ENCODE peak calls at places on chromosomes 7 and 10, in nine cellular contexts. Q is heart right ventricle, N is upper lobe of right lung, Z is GM13976, G is heart left ventricle, F is dorsolateral prefrontal cortex, W is mesothelial cell of epicardium, B is GM10248, H is neural progenitor cell. M is an unnamed sample.

GRCh38 chr10:49650724-49651034 is 28.8 kb upstream of the C10orf53 start:
- DNase-seq in Z (no peak), N (no peak), W (no peak), B (no peak), F (no peak), Q (no peak), H (no peak), G (no peak), M (no peak)

GRCh38 chr7:7982904-7983303 is 14.3 kb downstream of the GLCCI1 start:
- DNase-seq in G (no peak), N (no peak), H (no peak), F (no peak), Z (no peak), B (no peak), Q (no peak), W (no peak), M (no peak)

GRCh38 chr7:26551740-26552139 is 260.1 kb downstream of the SNX10 start:
- DNase-seq in Z (no peak), W (no peak), H (no peak), B (no peak), G (no peak), F (no peak), N (no peak), Q (no peak), M (no peak)

GRCh38 chr10:60731134-60731883 is 47.0 kb upstream of the CDK1 start:
- DNase-seq in H (no peak), W (no peak), G (no peak), B (peak; percentile 52), Z (peak; percentile 56), F (no peak), N (no peak), Q (no peak), M (peak; percentile 34)

GRCh38 chr10:49321021-49321420 is 22.1 kb downstream of the C10orf71 start:
- DNase-seq in B (no peak), Z (no peak), F (no peak), H (no peak), N (no peak), W (no peak), Q (no peak), G (no peak), M (no peak)

GRCh38 chr10:131218811-131219583 is 92.5 kb downstream of the TCERG1L start:
- DNase-seq in G (no peak), Z (no peak), F (no peak), Q (no peak), W (no peak), N (no peak), H (no peak), B (no peak), M (no peak)

GRCh38 chr10:119480667-119481066 is 61.9 kb downstream of the RGS10 start:
- DNase-seq in F (no peak), H (no peak), B (no peak), Z (no peak), G (no peak), W (no peak), Q (no peak), N (no peak), M (no peak)

GRCh38 chr7:73770002-73770859 is at the start of gene CLDN3:
- DNase-seq in F (no peak), Z (peak; percentile 67), W (no peak), G (no peak), B (peak; percentile 50), H (peak; percentile 88), N (peak; percentile 95), Q (no peak), M (peak; percentile 12)

GRCh38 chr7:39417642-39418041 is 148.6 kb upstream of the YAE1 start:
- DNase-seq in G (no peak), N (no peak), B (no peak), Q (no peak), W (no peak), Z (no peak), H (no peak), F (no peak), M (no peak)

GRCh38 chr7:91169819-91170218 is 94.4 kb upstream of the FZD1 start:
- DNase-seq in G (no peak), Z (no peak), B (no peak), H (no peak), F (no peak), N (no peak), Q (no peak), W (no peak), M (no peak)

GRCh38 chr10:43174969-43175368 is 36.7 kb downstream of the CSGALNACT2 start:
- DNase-seq in H (no peak), G (no peak), B (no peak), F (no peak), Z (no peak), Q (no peak), W (no peak), N (no peak), M (no peak)

GRCh38 chr7:7609330-7609729 is 31.2 kb upstream of the UMAD1 start:
- DNase-seq in N (no peak), F (no peak), Z (no peak), H (no peak), G (no peak), W (no peak), B (no peak), Q (no peak), M (no peak)

GRCh38 chr10:99346247-99346646 is 17.1 kb downstream of the CNNM1 start:
- DNase-seq in N (no peak), Q (no peak), Z (no peak), F (no peak), W (no peak), G (no peak), B (no peak), H (no peak), M (no peak)

GRCh38 chr7:31549621-31550020 is 35.7 kb downstream of the ITPRID1 start:
- DNase-seq in W (no peak), N (no peak), Z (no peak), B (no peak), F (no peak), G (no peak), Q (no peak), H (no peak), M (no peak)

GRCh38 chr7:33423646-33424020 is 294.3 kb downstream of the BBS9 start:
- DNase-seq in N (no peak), B (peak; percentile 42), Q (no peak), G (no peak), H (peak; percentile 30), W (no peak), F (no peak), Z (peak; percentile 33), M (peak; percentile 38)

GRCh38 chr7:140674899-140675701 is 2.4 kb downstream of the ADCK2 start:
- DNase-seq in N (peak; percentile 30), W (no peak), Q (peak; percentile 41), B (no peak), Z (no peak), G (no peak), F (peak; percentile 35), H (peak; percentile 66), M (no peak)
- TF ChIP-seq CTCF in N (peak; percentile 44), W (no peak), Q (peak; percentile 40), B (peak; percentile 69), Z (peak; percentile 42), G (peak; percentile 46), F (peak; percentile 57), H (peak; percentile 66), M (no peak)

GRCh38 chr10:118042827-118043242 is 3.9 kb downstream of the RAB11FIP2 start:
- DNase-seq in H (no peak), W (no peak), Z (no peak), Q (no peak), G (no peak), B (no peak), N (no peak), F (no peak), M (no peak)

GRCh38 chr10:118045154-118045841 is 1.4 kb downstream of the RAB11FIP2 start:
- DNase-seq in H (no peak), F (no peak), Q (no peak), G (no peak), W (no peak), N (no peak), Z (no peak), B (no peak), M (no peak)

GRCh38 chr10:118046491-118047362 is at the start of gene RAB11FIP2:
- DNase-seq in N (peak; percentile 99), W (peak; percentile 82), Z (peak; percentile 97), Q (peak; percentile 96), F (peak; percentile 97), B (peak; percentile 97), H (peak; percentile 97), G (peak; percentile 98), M (peak; percentile 97)

GRCh38 chr10:118047363-118047719 is 600 bp upstream of the RAB11FIP2 start:
- DNase-seq in F (no peak), H (no peak), B (no peak), Q (peak; percentile 11), W (no peak), G (peak; percentile 44), N (peak; percentile 57), Z (no peak), M (no peak)

GRCh38 chr10:118045842-118046490 is 775 bp downstream of the RAB11FIP2 start:
- DNase-seq in H (no peak), F (peak; percentile 40), Z (no peak), G (no peak), B (peak; percentile 24), Q (peak; percentile 31), N (no peak), W (no peak), M (peak; percentile 37)
- TF ChIP-seq CTCF in H (no peak), F (no peak), Z (no peak), G (no peak), B (no peak), Q (no peak), N (peak; percentile 30), W (no peak), M (no peak)

DNA sequence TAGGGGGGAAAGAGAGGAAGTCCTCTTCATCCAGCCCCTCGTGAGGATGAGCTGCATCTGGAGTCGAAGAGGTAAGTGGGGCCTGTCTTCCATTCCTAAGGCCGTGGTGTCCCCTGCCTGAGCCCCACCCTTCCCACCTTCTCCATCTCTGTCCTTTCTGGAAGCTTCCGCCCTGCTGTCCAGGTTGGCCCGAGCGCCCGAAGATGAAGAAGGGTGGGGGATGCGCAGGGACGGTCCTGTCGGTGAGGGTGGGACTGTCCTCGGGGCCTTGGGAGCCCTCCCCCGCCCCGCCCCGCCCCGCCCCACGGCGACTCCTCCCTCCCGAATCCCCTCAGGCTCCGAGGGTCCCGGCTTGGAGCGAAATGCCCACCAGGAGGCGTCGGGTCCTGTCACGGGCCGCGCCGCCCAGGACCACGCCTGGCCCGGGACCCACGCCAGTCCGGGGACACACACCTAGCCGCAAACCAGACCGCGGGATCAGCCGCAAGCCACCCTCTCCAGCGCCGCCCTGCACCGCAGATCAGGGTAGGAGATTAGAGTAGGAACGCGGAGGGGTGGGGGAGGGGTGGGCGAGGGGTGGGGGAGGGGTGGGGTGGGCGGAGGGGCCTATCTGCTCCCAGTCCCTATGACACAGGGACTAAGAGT is 15.3 kb downstream of the GPRIN2 start:
- DNase-seq in Z (peak; percentile 60), B (no peak), F (no peak), Q (no peak), H (peak; percentile 90), W (peak; percentile 76), N (peak; percentile 86), G (peak; percentile 64), M (peak; percentile 5)
- TF ChIP-seq CTCF in Z (no peak), B (no peak), F (no peak), Q (peak; percentile 26), H (peak; percentile 77), W (peak; percentile 75), N (peak; percentile 35), G (peak; percentile 23), M (no peak)

DNA sequence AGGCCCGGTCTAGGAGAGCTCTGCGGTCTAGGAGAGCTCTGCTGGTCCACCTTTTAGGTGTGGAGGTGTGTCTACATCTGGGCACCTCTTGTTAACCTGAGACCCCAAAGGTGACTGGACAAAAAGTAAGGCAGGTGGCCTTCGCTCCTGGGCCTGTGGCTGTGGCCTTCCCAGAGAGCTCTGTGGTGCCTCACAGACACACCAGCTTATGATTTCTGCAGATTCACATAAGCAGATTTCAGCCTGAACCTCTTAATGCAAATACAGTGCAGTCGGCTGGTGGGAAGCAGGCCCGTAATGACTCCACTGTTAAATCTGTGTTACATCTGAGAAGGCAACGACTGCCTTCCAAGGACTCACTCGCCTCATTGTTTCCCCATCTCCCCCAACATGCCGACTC is 119.9 kb downstream of the EBF3 start:
- DNase-seq in Q (no peak), B (no peak), G (no peak), F (no peak), W (no peak), N (no peak), H (no peak), Z (no peak), M (no peak)
- TF ChIP-seq CTCF in Q (no peak), B (no peak), G (no peak), F (no peak), W (no peak), N (no peak), H (no peak), Z (no peak), M (no peak)

M was measured in activated CD8-positive, alpha-beta T cell treated with anti-CD3 and anti-CD28 coated beads for 36 hours.